ENCODE peak calls at places on chromosomes 7 and 10, in ten cellular contexts. W, J, X, P, G, I, S, D, E and Y are unnamed samples.

GRCh38 chr7:84144480-84144879 is 50.1 kb downstream of the SEMA3A start:
- DNase-seq in W (no peak), J (no peak), X (no peak), P (peak), G (no peak), I (no peak), S (peak), D (no peak), E (peak), Y (no peak)

GRCh38 chr10:132204078-132204780 is 17.5 kb downstream of the DPYSL4 start:
- DNase-seq in W (no peak), J (no peak), X (no peak), P (no peak), G (no peak), I (no peak), S (no peak), D (no peak), E (no peak), Y (no peak)

GRCh38 chr7:105769951-105770628 is 106.3 kb downstream of the ATXN7L1 start:
- DNase-seq in W (no peak), J (no peak), X (no peak), P (no peak), G (peak), I (no peak), S (no peak), D (peak), E (peak), Y (peak)

GRCh38 chr7:5692845-5693278 is 88.6 kb downstream of the RNF216 start:
- DNase-seq in W (no peak), J (no peak), X (no peak), P (peak), G (peak), I (no peak), S (peak), D (no peak), E (peak), Y (peak)

GRCh38 chr10:11946652-11947051 is 96.0 kb downstream of the UPF2 start:
- DNase-seq in W (no peak), J (no peak), X (no peak), P (no peak), G (no peak), I (no peak), S (no peak), D (no peak), E (no peak), Y (no peak)

GRCh38 chr10:29709484-29710002 is 74.8 kb upstream of the SVIL start:
- DNase-seq in W (no peak), J (no peak), X (no peak), P (no peak), G (no peak), I (peak), S (no peak), D (no peak), E (no peak), Y (no peak)

GRCh38 chr7:47500103-47500563 is 81.8 kb downstream of the TNS3 start:
- DNase-seq in W (no peak), J (peak), X (no peak), P (no peak), G (no peak), I (no peak), S (peak), D (peak), E (peak), Y (no peak)

GRCh38 chr7:133358728-133359127 is 105.8 kb downstream of the EXOC4 start:
- DNase-seq in W (no peak), J (no peak), X (no peak), P (peak), G (peak), I (no peak), S (no peak), D (no peak), E (no peak), Y (peak)

GRCh38 chr7:45216181-45216580 is 58.6 kb downstream of the RAMP3 start:
- DNase-seq in W (no peak), J (no peak), X (no peak), P (no peak), G (no peak), I (no peak), S (no peak), D (no peak), E (no peak), Y (no peak)

GRCh38 chr7:44064791-44065430 is 456 bp downstream of the PGAM2 start:
- DNase-seq in W (no peak), J (peak), X (no peak), P (no peak), G (no peak), I (no peak), S (no peak), D (no peak), E (no peak), Y (no peak)

GRCh38 chr7:144001543-144001942 is 1.4 kb downstream of the OR6B1 start:
- DNase-seq in W (no peak), J (no peak), X (no peak), P (peak), G (no peak), I (no peak), S (no peak), D (no peak), E (no peak), Y (no peak)

GRCh38 chr10:131187274-131187673 is 124.2 kb downstream of the TCERG1L start:
- DNase-seq in W (no peak), J (peak), X (no peak), P (no peak), G (no peak), I (no peak), S (no peak), D (no peak), E (no peak), Y (no peak)

GRCh38 chr10:98446656-98447221 is at the start of gene HPS1:
- DNase-seq in W (peak), J (peak), X (no peak), P (peak), G (peak), I (peak), S (peak), D (peak), E (peak), Y (peak)

GRCh38 chr7:46859963-46860475 is 721.9 kb downstream of the TNS3 start:
- DNase-seq in W (no peak), J (no peak), X (no peak), P (peak), G (peak), I (no peak), S (no peak), D (no peak), E (no peak), Y (peak)

GRCh38 chr10:118904284-118904683 is 125.2 kb upstream of the NANOS1 start:
- DNase-seq in W (no peak), J (no peak), X (no peak), P (peak), G (no peak), I (no peak), S (no peak), D (no peak), E (no peak), Y (no peak)

GRCh38 chr10:131170042-131170983 is 141.2 kb downstream of the TCERG1L start:
- DNase-seq in W (no peak), J (no peak), X (no peak), P (no peak), G (no peak), I (no peak), S (no peak), D (no peak), E (no peak), Y (no peak)

GRCh38 chr7:23907012-23907411 is 197.0 kb downstream of the STK31 start:
- DNase-seq in W (no peak), J (no peak), X (no peak), P (peak), G (no peak), I (no peak), S (no peak), D (no peak), E (no peak), Y (no peak)

GRCh38 chr7:69123003-69123402 is 475.3 kb upstream of the AUTS2 start:
- DNase-seq in W (no peak), J (no peak), X (no peak), P (no peak), G (no peak), I (peak), S (no peak), D (no peak), E (no peak), Y (no peak)

GRCh38 chr7:31065021-31065593 is 13.0 kb downstream of the ADCYAP1R1 start:
- DNase-seq in W (no peak), J (no peak), X (no peak), P (no peak), G (no peak), I (no peak), S (no peak), D (no peak), E (no peak), Y (no peak)

GRCh38 chr7:87785368-87785995 is 90.7 kb downstream of the SLC25A40 start:
- DNase-seq in W (no peak), J (no peak), X (no peak), P (no peak), G (no peak), I (no peak), S (no peak), D (no peak), E (no peak), Y (no peak)

GRCh38 chr10:14565199-14565598 is 209.5 kb downstream of the FAM107B start:
- DNase-seq in W (no peak), J (no peak), X (no peak), P (no peak), G (no peak), I (no peak), S (no peak), D (no peak), E (no peak), Y (no peak)

GRCh38 chr7:103649052-103649451 is 203.0 kb upstream of the SLC26A5 start:
- DNase-seq in W (no peak), J (no peak), X (no peak), P (no peak), G (no peak), I (no peak), S (no peak), D (no peak), E (no peak), Y (no peak)

GRCh38 chr10:5958077-5958476 is 19.3 kb downstream of the IL15RA start:
- DNase-seq in W (no peak), J (no peak), X (no peak), P (peak), G (peak), I (no peak), S (no peak), D (no peak), E (no peak), Y (peak)

GRCh38 chr10:124495725-124496124 is 34.1 kb downstream of the LHPP start:
- DNase-seq in W (no peak), J (no peak), X (no peak), P (no peak), G (no peak), I (no peak), S (no peak), D (no peak), E (no peak), Y (no peak)

GRCh38 chr10:63491558-63492316 is 26.0 kb upstream of the JMJD1C start:
- DNase-seq in W (no peak), J (no peak), X (peak), P (peak), G (peak), I (no peak), S (no peak), D (peak), E (no peak), Y (peak)